ENCODE peak calls at places on chromosomes 6 and 20, in five cellular contexts. Y, S, Z, B and T are unnamed samples.

GRCh38 chr20:53642196-53643030 is 48.8 kb upstream of the ZNF217 start:
- DNase-seq in Y (peak), S (peak), Z (peak), B (no peak), T (peak)

GRCh38 chr6:116349216-116349615 is 21.5 kb upstream of the DSE start:
- DNase-seq in Y (no peak), S (peak), Z (no peak), B (no peak), T (no peak)

GRCh38 chr6:29552512-29553051 is 7.0 kb downstream of the UBD start:
- DNase-seq in Y (peak), S (peak), Z (no peak), B (peak), T (peak)

GRCh38 chr6:11194399-11195274 is 37.8 kb downstream of the NEDD9 start:
- DNase-seq in Y (peak), S (peak), Z (no peak), B (no peak), T (no peak)

GRCh38 chr6:10413850-10414765 is 766 bp downstream of the TFAP2A start:
- DNase-seq in Y (peak), S (no peak), Z (no peak), B (no peak), T (peak)

GRCh38 chr6:132084811-132085509 is 133.8 kb upstream of the CCN2 start:
- DNase-seq in Y (peak), S (peak), Z (no peak), B (peak), T (no peak)

GRCh38 chr6:84897874-84898635 is 133.7 kb upstream of the TBX18 start:
- DNase-seq in Y (peak), S (peak), Z (no peak), B (no peak), T (no peak)

GRCh38 chr20:63309261-63310071 is 16.5 kb downstream of the COL20A1 start:
- DNase-seq in Y (peak), S (peak), Z (peak), B (no peak), T (peak)

GRCh38 chr6:2432258-2432657 is 186.9 kb upstream of the GMDS start:
- DNase-seq in Y (peak), S (peak), Z (no peak), B (no peak), T (no peak)

GRCh38 chr6:10526156-10526555 is 5.0 kb downstream of the GCNT2 start:
- DNase-seq in Y (no peak), S (no peak), Z (no peak), B (no peak), T (no peak)

GRCh38 chr6:134436281-134436815 is 118.4 kb upstream of the SGK1 start:
- DNase-seq in Y (peak), S (peak), Z (no peak), B (peak), T (peak)

GRCh38 chr20:34872604-34873224 is at the start of gene GGT7:
- DNase-seq in Y (peak), S (peak), Z (peak), B (peak), T (peak)

GRCh38 chr20:20292472-20292871 is 75.4 kb upstream of the INSM1 start:
- DNase-seq in Y (no peak), S (no peak), Z (no peak), B (no peak), T (no peak)

GRCh38 chr6:79632580-79632979 is 1.5 kb downstream of the SH3BGRL2 start:
- DNase-seq in Y (no peak), S (peak), Z (no peak), B (no peak), T (peak)

GRCh38 chr20:48738094-48738398 is 89.8 kb downstream of the PREX1 start:
- DNase-seq in Y (no peak), S (no peak), Z (no peak), B (no peak), T (no peak)

GRCh38 chr6:34145161-34146020 is 496 bp downstream of the GRM4 start:
- DNase-seq in Y (peak), S (peak), Z (no peak), B (no peak), T (no peak)

GRCh38 chr6:52649521-52649920 is 21.4 kb upstream of the TMEM14A start:
- DNase-seq in Y (no peak), S (peak), Z (no peak), B (no peak), T (no peak)

GRCh38 chr6:23418095-23418494 is 707.9 kb upstream of the NRSN1 start:
- DNase-seq in Y (no peak), S (no peak), Z (no peak), B (no peak), T (no peak)

GRCh38 chr6:29627762-29628418 is 5.1 kb downstream of the GABBR1 start:
- DNase-seq in Y (peak), S (peak), Z (peak), B (peak), T (peak)

GRCh38 chr6:40881501-40881900 is 157.5 kb downstream of the UNC5CL start:
- DNase-seq in Y (no peak), S (no peak), Z (no peak), B (no peak), T (no peak)

GRCh38 chr6:111794300-111794699 is 79.0 kb downstream of the FYN start:
- DNase-seq in Y (no peak), S (no peak), Z (no peak), B (no peak), T (no peak)

GRCh38 chr6:132764370-132764769 is 6.7 kb upstream of the VNN2 start:
- DNase-seq in Y (peak), S (peak), Z (peak), B (no peak), T (no peak)

GRCh38 chr20:1734269-1734858 is 76.8 kb upstream of the SIRPG start:
- DNase-seq in Y (peak), S (no peak), Z (no peak), B (no peak), T (peak)

GRCh38 chr20:15706719-15707118 is 866.5 kb downstream of the KIF16B start:
- DNase-seq in Y (no peak), S (peak), Z (no peak), B (no peak), T (no peak)

GRCh38 chr20:22410556-22411130 is 173.7 kb downstream of the FOXA2 start:
- DNase-seq in Y (no peak), S (no peak), Z (no peak), B (no peak), T (no peak)

GRCh38 chr20:22408521-22409402 is 175.6 kb downstream of the FOXA2 start:
- DNase-seq in Y (no peak), S (no peak), Z (no peak), B (no peak), T (no peak)

GRCh38 chr20:22414354-22414753 is 170.0 kb downstream of the FOXA2 start:
- DNase-seq in Y (peak), S (no peak), Z (no peak), B (no peak), T (no peak)

GRCh38 chr20:22412977-22413868 is 171.1 kb downstream of the FOXA2 start:
- DNase-seq in Y (no peak), S (no peak), Z (no peak), B (no peak), T (no peak)

GRCh38 chr20:22411568-22412450 is 172.6 kb downstream of the FOXA2 start:
- DNase-seq in Y (peak), S (no peak), Z (peak), B (no peak), T (peak)
- TF ChIP-seq POLR2A in Y (no peak), S (no peak), Z (no peak), B (no peak), T (no peak)

GRCh38 chr6:43222418-43223059 is 6.7 kb downstream of the DNPH1 start:
- DNase-seq in Y (no peak), S (no peak), Z (no peak), B (no peak), T (no peak)
- TF ChIP-seq POLR2A in Y (no peak), S (no peak), Z (no peak), B (no peak), T (no peak)

GRCh38 chr20:58996226-58996611 is 10.8 kb downstream of the CTSZ start:
- DNase-seq in Y (no peak), S (no peak), Z (no peak), B (no peak), T (no peak)
- TF ChIP-seq POLR2A in Y (no peak), S (no peak), Z (no peak), B (peak), T (no peak)

DNA sequence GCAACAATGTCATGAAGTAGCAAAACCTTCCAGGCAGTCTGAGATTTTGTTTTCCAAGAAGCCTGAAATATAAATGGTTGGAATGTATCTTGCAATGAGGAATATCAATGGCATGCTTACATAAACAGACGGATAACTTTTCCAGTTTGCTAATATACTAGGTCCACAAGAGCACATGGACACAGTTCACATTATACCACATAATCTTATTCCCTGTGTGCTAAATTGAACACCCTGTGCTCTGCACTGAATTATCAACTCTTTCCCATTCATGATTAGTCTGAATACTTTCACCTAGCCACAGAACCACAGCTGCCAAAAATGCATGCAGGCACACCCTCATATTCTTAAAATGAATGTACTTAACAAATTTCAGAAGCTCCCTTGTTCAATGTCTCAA is 274.3 kb downstream of the COL12A1 start:
- DNase-seq in Y (no peak), S (peak), Z (no peak), B (no peak), T (no peak)
- TF ChIP-seq POLR2A in Y (no peak), S (no peak), Z (no peak), B (no peak), T (no peak)

GRCh38 chr6:46053034-46053933 is 37.6 kb upstream of the CLIC5 start:
- DNase-seq in Y (no peak), S (no peak), Z (no peak), B (no peak), T (no peak)
- TF ChIP-seq POLR2A in Y (no peak), S (no peak), Z (no peak), B (no peak), T (no peak)

GRCh38 chr6:109455502-109456282 is at the start of gene MICAL1:
- DNase-seq in Y (peak), S (peak), Z (peak), B (peak), T (peak)
- TF ChIP-seq POLR2A in Y (peak), S (no peak), Z (no peak), B (peak), T (no peak)

DNA sequence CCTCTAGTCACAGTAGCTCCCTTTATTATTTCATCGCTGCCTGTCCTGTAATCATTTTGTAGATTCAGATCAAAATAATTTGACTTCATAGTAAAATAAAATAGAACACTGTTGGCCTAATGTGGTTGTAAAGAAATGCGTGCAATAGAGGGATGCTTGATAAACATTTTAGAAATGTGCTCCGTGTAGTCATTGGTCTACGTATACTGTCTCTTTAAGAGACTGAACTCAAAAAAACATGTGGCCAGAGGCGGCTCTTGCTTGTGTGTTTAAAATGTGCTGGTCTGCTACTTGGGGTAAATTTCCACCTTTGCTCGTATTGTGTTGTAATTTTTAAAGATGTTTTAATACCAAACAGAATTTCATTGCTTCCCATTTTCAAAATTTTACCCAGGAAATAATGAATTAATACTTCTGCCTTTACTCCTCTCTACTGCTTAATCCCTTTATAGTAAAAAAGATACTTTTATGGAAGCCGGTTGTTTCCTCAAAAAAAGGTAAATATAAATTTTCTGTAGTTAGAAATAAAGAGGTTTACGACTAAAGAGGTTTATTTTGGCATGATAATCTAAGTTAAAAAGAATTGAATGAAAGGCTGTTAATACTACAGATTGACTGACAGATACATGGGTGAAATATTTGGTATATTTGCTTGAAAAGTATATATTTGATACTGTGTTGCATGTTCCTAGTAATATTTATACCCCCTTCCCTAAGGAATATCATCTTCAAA is 2.0 kb downstream of the LIN28B start:
- DNase-seq in Y (peak), S (no peak), Z (no peak), B (no peak), T (peak)
- TF ChIP-seq POLR2A in Y (no peak), S (no peak), Z (no peak), B (no peak), T (no peak)

DNA sequence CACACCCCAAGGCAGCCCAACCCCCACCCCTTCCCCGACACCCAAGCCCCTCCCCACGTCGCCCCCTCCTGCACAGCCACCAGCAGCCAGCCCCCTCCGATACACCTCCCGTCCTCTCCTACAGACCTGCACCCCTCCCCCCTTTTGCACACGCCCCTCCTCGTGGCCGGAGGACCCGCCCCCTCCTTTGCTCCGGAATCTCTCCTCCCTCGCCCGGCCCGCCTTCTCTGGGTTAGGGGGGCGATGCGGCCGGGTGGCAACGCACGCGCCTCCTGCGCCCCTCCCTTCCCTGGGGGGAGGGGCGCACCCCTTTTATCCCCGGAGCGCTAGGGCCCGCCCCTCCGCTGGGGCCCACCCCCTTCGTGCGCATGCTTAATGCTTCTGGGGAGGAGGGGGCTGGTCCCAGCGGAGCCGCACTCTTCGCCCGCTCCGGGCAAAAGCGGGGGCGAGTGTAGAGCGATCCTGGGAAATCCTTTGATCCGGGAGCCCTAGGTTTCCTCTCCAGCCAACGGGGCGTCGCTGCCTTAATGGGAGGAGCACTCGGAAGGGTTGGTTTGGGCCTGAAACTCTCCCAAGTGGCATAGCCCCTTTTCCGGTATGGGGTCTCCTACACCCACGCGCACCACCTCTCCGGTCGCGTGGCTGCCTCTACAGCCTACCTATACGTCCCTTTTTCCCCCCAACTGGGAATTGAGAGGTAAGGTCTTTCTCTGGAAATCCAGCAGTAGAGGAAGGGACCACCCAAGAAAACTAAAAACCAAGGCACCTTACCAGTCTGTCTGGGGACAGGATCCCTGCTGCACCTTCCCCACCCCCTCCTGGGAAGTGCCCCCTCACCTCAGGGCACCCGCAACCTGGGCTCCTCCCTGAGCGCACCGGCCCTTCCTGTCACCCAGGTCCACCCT is 1.9 kb downstream of the SOX12 start:
- DNase-seq in Y (peak), S (peak), Z (peak), B (peak), T (peak)
- TF ChIP-seq POLR2A in Y (peak), S (no peak), Z (no peak), B (peak), T (peak)

DNA sequence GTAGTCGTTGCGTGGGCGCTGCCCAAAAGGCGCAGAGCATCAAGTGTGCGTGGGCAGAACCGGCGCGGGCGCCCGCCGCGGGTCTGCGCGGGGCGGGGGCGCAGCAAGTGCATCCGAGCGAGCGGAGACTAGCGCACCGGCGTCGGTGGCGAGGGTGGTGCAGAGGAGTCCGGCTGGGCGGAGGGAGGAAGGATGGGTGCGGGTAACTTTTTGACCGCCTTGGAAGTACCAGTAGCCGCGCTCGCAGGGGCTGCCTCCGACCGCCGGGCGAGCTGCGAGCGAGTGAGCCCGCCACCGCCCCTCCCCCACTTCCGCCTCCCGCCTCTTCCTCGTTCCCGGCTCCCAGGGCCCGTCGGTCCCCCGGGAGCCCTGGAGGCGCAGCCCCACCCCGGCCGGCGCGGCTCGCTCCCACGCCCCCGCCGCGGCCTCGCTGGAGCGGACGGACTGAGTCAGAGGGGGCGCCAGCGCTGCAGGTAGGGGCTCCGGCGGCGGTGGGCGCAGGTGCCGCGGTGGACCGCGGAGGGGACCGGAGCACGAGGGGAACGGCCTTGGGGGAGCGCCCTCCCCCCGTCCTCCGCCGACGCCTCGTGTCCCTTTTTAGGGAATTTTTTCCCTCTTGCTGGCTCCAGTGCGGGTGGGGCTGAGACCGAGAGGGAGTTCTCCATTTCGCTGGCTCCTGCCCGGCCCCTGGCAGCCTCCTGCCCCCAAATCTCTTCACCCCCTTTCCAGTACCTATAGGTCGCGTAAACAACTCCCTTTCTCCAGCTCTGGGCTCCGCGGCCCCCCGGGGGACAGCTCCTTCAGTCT is 1.6 kb upstream of the DBNDD2 start:
- DNase-seq in Y (peak), S (no peak), Z (peak), B (no peak), T (no peak)
- TF ChIP-seq POLR2A in Y (no peak), S (no peak), Z (no peak), B (no peak), T (no peak)

DNA sequence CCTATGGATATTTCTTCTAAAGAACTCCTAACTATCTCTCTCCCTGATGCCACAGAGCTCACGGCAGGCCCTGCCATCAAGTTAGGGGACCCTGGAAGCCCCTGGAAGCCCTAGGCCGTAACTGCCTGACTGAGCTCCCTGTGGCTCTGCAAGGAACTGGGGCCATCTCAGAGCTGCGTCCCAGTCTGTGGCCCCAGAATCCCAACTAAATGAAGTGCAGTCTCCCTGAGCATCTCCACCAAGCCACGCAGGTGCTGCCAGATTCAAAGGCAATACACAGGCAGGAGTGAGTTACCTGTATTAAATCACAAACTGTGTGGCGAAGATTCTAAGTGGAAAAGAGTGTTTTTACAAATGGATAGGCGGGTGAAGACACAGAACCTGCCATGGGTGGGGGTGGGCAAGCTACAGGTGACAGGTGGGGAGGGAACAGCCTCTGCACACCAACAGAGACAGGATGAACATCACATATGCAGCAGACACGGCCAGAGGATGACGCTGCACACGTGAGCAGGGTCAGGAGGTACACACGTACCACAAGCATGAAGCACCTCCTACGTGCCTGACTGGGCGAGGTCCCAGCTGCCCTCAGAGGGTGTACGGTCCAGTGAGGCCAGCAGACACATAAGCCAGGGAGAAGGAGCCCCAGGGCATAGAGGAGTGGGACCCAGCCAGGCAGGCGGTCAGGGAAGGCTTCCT is 358.5 kb downstream of the ZFAND3 start:
- DNase-seq in Y (no peak), S (no peak), Z (no peak), B (no peak), T (no peak)
- TF ChIP-seq POLR2A in Y (no peak), S (no peak), Z (no peak), B (no peak), T (no peak)